ENCODE peak calls at places on chromosomes 5 and 9, in four cellular contexts. B is fibroblast of the aortic adventitia, J is anterior cingulate cortex, U is AG20443. C is an unnamed sample.

GRCh38 chr5:121182788-121183490 is 668.7 kb upstream of the FTMT start:
- DNase-seq in B (peak), J (no peak), U (no peak), C (no peak)

GRCh38 chr5:177500685-177501522 is 3.5 kb upstream of the PDLIM7 start:
- DNase-seq in B (peak), J (peak), U (peak), C (peak)

GRCh38 chr9:83405674-83406255 is 132.4 kb downstream of the FRMD3 start:
- DNase-seq in B (peak), J (no peak), U (no peak), C (no peak)

GRCh38 chr5:178356459-178356872 is 123.9 kb upstream of the PHYKPL start:
- DNase-seq in B (no peak), J (peak), U (no peak), C (peak)

GRCh38 chr9:125428060-125428481 is 166.4 kb downstream of the GAPVD1 start:
- DNase-seq in B (no peak), J (no peak), U (peak), C (no peak)

GRCh38 chr5:54965806-54966205 is 19.6 kb downstream of the ESM1 start:
- DNase-seq in B (no peak), J (no peak), U (no peak), C (no peak)

GRCh38 chr5:109324941-109325340 is 84.8 kb downstream of the PJA2 start:
- DNase-seq in B (peak), J (no peak), U (no peak), C (no peak)

GRCh38 chr5:129322968-129323367 is 137.1 kb upstream of the ADAMTS19 start:
- DNase-seq in B (no peak), J (no peak), U (no peak), C (no peak)

GRCh38 chr5:14296533-14297331 is 153.6 kb downstream of the TRIO start:
- DNase-seq in B (peak), J (peak), U (peak), C (peak)

GRCh38 chr9:116288658-116289057 is 135.1 kb downstream of the PAPPA start:
- DNase-seq in B (peak), J (no peak), U (peak), C (peak)

GRCh38 chr5:133455681-133456080 is 156.7 kb downstream of the FSTL4 start:
- DNase-seq in B (no peak), J (no peak), U (no peak), C (no peak)

GRCh38 chr5:109654455-109654854 is 35.3 kb upstream of the MAN2A1 start:
- DNase-seq in B (no peak), J (no peak), U (peak), C (no peak)